ENCODE peak calls at places on chromosomes 3 and 15, in ten cellular contexts. U, O, V, K, R, Y, B, N, F and J are unnamed samples. For H3K4me1, the result is how much of the 10 kb centered on the place peaks cover.

GRCh38 chr3:101117473-101117872 is 124.3 kb upstream of the ABI3BP start:
- DNase-seq in F (no peak), N (no peak), K (no peak), O (no peak), U (no peak), Y (no peak), B (no peak), R (no peak), V (no peak), J (no peak)

GRCh38 chr15:69160976-69161877 is 792 bp downstream of the GLCE start:
- DNase-seq in B (peak), O (peak), U (peak), N (no peak), K (peak), F (no peak), V (no peak), Y (peak), R (peak), J (peak)

GRCh38 chr3:188507244-188507720 is 353.3 kb downstream of the LPP start:
- DNase-seq in U (peak), V (no peak), Y (no peak), R (no peak), K (no peak), F (no peak), O (peak), N (no peak), B (no peak), J (peak)

GRCh38 chr3:95312650-95313049 is 1249.8 kb downstream of the NSUN3 start:
- DNase-seq in U (no peak), K (no peak), V (no peak), Y (no peak), N (no peak), R (no peak), F (no peak), B (no peak), O (no peak), J (no peak)

GRCh38 chr3:148158210-148158609 is 539.5 kb upstream of the AGTR1 start:
- DNase-seq in V (no peak), N (peak), U (no peak), O (peak), K (no peak), F (no peak), Y (no peak), B (no peak), R (no peak), J (no peak)

GRCh38 chr15:91508633-91509032 is 344.9 kb upstream of the SLCO3A1 start:
- DNase-seq in O (no peak), K (no peak), U (no peak), N (peak), B (no peak), Y (no peak), R (no peak), F (no peak), V (no peak), J (no peak)

GRCh38 chr15:29936353-29937049 is 114.2 kb upstream of the TJP1 start:
- DNase-seq in K (no peak), B (no peak), F (no peak), U (no peak), V (no peak), O (peak), R (no peak), Y (no peak), N (peak), J (no peak)

GRCh38 chr3:196406806-196407470 is 25.3 kb downstream of the UBXN7 start:
- DNase-seq in O (no peak), B (no peak), N (no peak), U (no peak), R (no peak), K (no peak), Y (no peak), V (no peak), F (no peak), J (no peak)

GRCh38 chr15:42444415-42445063 is 46.4 kb downstream of the ZNF106 start:
- DNase-seq in K (no peak), O (no peak), Y (no peak), R (no peak), V (no peak), U (no peak), N (peak), B (no peak), F (peak), J (no peak)

GRCh38 chr3:12869025-12869695 is 27.8 kb upstream of the RPL32 start:
- DNase-seq in F (no peak), O (peak), B (peak), R (peak), V (no peak), Y (peak), N (no peak), K (no peak), U (peak), J (peak)

GRCh38 chr15:62415498-62415897 is 250.4 kb upstream of the C2CD4B start:
- DNase-seq in N (no peak), O (no peak), B (no peak), U (no peak), R (no peak), Y (peak), F (no peak), K (no peak), V (no peak), J (no peak)

GRCh38 chr3:146881366-146881765 is 276.2 kb upstream of the PLSCR5 start:
- DNase-seq in O (no peak), V (no peak), B (no peak), Y (no peak), K (no peak), R (no peak), F (no peak), N (no peak), U (no peak), J (no peak)

GRCh38 chr3:194277547-194278091 is 73.5 kb downstream of the CPN2 start:
- DNase-seq in V (peak), U (no peak), B (peak), R (peak), O (no peak), N (no peak), Y (peak), F (no peak), K (peak), J (peak)

GRCh38 chr3:125231895-125232294 is 19.3 kb upstream of the SLC12A8 start:
- DNase-seq in O (no peak), B (no peak), F (no peak), N (peak), R (no peak), U (no peak), V (no peak), Y (no peak), K (no peak), J (no peak)

GRCh38 chr3:136211547-136211946 is 15.4 kb upstream of the MSL2 start:
- DNase-seq in F (no peak), N (no peak), V (no peak), U (no peak), B (no peak), Y (no peak), R (no peak), O (no peak), K (no peak), J (no peak)

DNA sequence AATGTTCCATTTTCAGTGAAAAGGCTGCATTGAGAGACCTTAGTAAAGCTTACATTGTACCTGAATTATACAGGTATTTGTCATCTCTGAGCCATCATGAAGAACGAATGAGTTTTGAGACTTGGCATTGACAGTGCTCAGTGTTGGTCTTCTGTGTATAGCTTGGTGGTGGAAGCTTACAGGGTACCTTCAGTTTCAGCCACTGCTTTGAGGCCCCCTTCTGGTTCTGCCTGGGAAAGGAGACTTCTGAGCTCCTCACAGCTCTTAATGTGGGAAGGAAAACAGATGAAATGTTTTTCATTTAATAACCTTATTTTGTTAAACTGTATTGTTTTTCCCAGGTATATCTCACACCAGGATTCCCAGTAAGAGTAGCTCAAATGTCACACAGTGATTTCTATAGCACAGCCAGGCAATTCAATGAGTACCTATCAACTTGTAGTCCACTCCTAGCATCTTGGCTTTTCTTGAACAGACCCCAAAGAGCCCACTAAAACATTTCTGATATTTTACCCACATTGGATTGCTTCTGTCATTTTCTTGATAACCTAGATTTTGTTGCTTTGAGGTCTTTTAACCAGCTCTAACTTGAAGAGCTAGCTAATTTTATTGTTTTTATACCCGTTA is 5.6 kb downstream of the SERPINI1 start:
- DNase-seq in O (peak), B (no peak), N (no peak), V (no peak), U (peak), R (no peak), K (no peak), Y (no peak), F (no peak), J (no peak)
- TF ChIP-seq CTCF in O (peak), B (peak), N (peak), V (no peak), U (peak), R (no peak), K (peak), Y (peak), F (peak), J (peak)

DNA sequence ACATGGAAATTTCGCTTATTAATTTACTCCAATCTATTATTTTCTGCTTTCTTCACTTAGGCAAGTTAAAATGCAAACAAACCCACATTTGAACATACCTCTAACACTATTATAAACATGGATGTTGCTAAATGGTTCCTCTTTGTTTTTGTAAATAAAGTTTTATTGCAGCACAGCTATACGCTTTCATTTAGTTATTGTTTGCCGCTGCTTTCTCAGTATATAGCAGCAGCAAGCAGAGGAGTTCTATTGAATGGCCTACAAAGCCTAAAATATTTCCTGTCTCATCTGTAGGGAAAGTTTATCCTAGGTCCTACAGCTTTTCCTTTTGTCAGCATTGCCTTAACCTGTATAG is 7.9 kb upstream of the CHD2 start:
- DNase-seq in N (no peak), U (no peak), B (no peak), Y (no peak), K (no peak), R (no peak), F (no peak), V (no peak), O (no peak), J (no peak)
- H3K4me1 ChIP-seq in N (under half), U (under half), B (half or more), Y (under half), K (under half), R (under half), F (under half), V (under half), O (under half), J (half or more)

GRCh38 chr15:33068531-33068990 is 126.0 kb downstream of the FMN1 start:
- DNase-seq in F (peak), B (peak), U (no peak), K (no peak), V (peak), O (peak), R (no peak), N (peak), Y (no peak), J (peak)
- H3K27ac ChIP-seq in F (peak), B (peak), U (no peak), K (no peak), V (peak), O (peak), R (no peak), N (no peak), Y (no peak), J (peak)

GRCh38 chr3:81419196-81419595 is 342.2 kb downstream of the GBE1 start:
- DNase-seq in Y (no peak), N (no peak), B (no peak), K (no peak), F (no peak), R (no peak), U (no peak), V (no peak), O (no peak), J (no peak)
- TF ChIP-seq CTCF in Y (peak), N (peak), B (peak), K (peak), F (peak), R (no peak), U (peak), V (no peak), O (peak), J (peak)

GRCh38 chr3:142930510-142930909 is 33.0 kb downstream of the PAQR9 start:
- DNase-seq in O (no peak), B (no peak), K (no peak), V (no peak), Y (no peak), N (no peak), U (no peak), F (no peak), R (no peak), J (no peak)
- H3K4me1 ChIP-seq in O (under half), B (under half), K (under half), V (under half), Y (under half), N (under half), U (under half), F (under half), R (under half), J (under half)